ENCODE peak calls at places on chromosomes 13 and 19, in six cellular contexts. One of them, this sample, is unnamed.

GRCh38 chr19:33481863-33482262 is 39.7 kb downstream of the PEPD start:
- DNase-seq in fibroblast of lung: no peak
- DNase-seq in PC-3: no peak
- DNase-seq in K562: no peak
- DNase-seq in neural progenitor cell: no peak
- DNase-seq in GM23248: no peak
- DNase-seq in this sample: no peak

GRCh38 chr13:47875206-47875605 is 125.9 kb downstream of the SUCLA2 start:
- DNase-seq in GM23248: no peak
- DNase-seq in fibroblast of lung: no peak
- DNase-seq in neural progenitor cell: no peak
- DNase-seq in PC-3: no peak
- DNase-seq in K562: no peak
- DNase-seq in this sample: no peak

GRCh38 chr19:10009269-10009665 is 1.0 kb downstream of the COL5A3 start:
- DNase-seq in GM23248: peak
- DNase-seq in fibroblast of lung: peak
- DNase-seq in K562: peak
- DNase-seq in PC-3: peak
- DNase-seq in neural progenitor cell: peak
- DNase-seq in this sample: no peak

GRCh38 chr19:17406887-17407196 is 1.4 kb upstream of the BST2 start:
- DNase-seq in K562: no peak
- DNase-seq in fibroblast of lung: no peak
- DNase-seq in PC-3: no peak
- DNase-seq in neural progenitor cell: no peak
- DNase-seq in GM23248: no peak
- DNase-seq in this sample: no peak

GRCh38 chr13:50726164-50726563 is 117.3 kb downstream of the DLEU7 start:
- DNase-seq in neural progenitor cell: no peak
- DNase-seq in PC-3: no peak
- DNase-seq in GM23248: no peak
- DNase-seq in fibroblast of lung: no peak
- DNase-seq in K562: no peak
- DNase-seq in this sample: no peak

GRCh38 chr19:8988204-8988603 is 22.0 kb downstream of the MUC16 start:
- DNase-seq in PC-3: peak
- DNase-seq in neural progenitor cell: peak
- DNase-seq in K562: peak
- DNase-seq in GM23248: no peak
- DNase-seq in fibroblast of lung: no peak
- DNase-seq in this sample: peak

GRCh38 chr13:113813070-113813748 is 50.7 kb downstream of the GAS6 start:
- DNase-seq in GM23248: no peak
- DNase-seq in neural progenitor cell: no peak
- DNase-seq in fibroblast of lung: no peak
- DNase-seq in K562: no peak
- DNase-seq in PC-3: no peak
- DNase-seq in this sample: no peak

GRCh38 chr19:44072543-44073401 is 813 bp downstream of the ZNF284 start:
- DNase-seq in neural progenitor cell: no peak
- DNase-seq in fibroblast of lung: no peak
- DNase-seq in PC-3: peak
- DNase-seq in GM23248: peak
- DNase-seq in K562: peak
- DNase-seq in this sample: no peak

GRCh38 chr13:105220063-105220462 is 1315.4 kb downstream of the EFNB2 start:
- DNase-seq in fibroblast of lung: peak
- DNase-seq in PC-3: no peak
- DNase-seq in neural progenitor cell: no peak
- DNase-seq in GM23248: no peak
- DNase-seq in K562: no peak
- DNase-seq in this sample: no peak

GRCh38 chr19:4866595-4867424 is 657 bp downstream of the PLIN3 start:
- DNase-seq in neural progenitor cell: peak
- DNase-seq in PC-3: peak
- DNase-seq in K562: peak
- DNase-seq in fibroblast of lung: peak
- DNase-seq in GM23248: peak
- DNase-seq in this sample: no peak

GRCh38 chr19:1945899-1946298 is 4.9 kb downstream of the CSNK1G2 start:
- DNase-seq in neural progenitor cell: peak
- DNase-seq in K562: peak
- DNase-seq in fibroblast of lung: no peak
- DNase-seq in PC-3: peak
- DNase-seq in GM23248: peak
- DNase-seq in this sample: no peak

GRCh38 chr13:50222569-50223332 is 207.5 kb downstream of the KCNRG start:
- DNase-seq in PC-3: peak
- DNase-seq in GM23248: peak
- DNase-seq in neural progenitor cell: no peak
- DNase-seq in fibroblast of lung: peak
- DNase-seq in K562: no peak
- DNase-seq in this sample: no peak

GRCh38 chr19:31676271-31677004 is 327.2 kb upstream of the TSHZ3 start:
- DNase-seq in PC-3: no peak
- DNase-seq in GM23248: peak
- DNase-seq in fibroblast of lung: peak
- DNase-seq in K562: peak
- DNase-seq in neural progenitor cell: peak
- DNase-seq in this sample: no peak

GRCh38 chr13:101116826-101117225 is 299.5 kb downstream of the NALCN start:
- DNase-seq in GM23248: no peak
- DNase-seq in K562: no peak
- DNase-seq in neural progenitor cell: peak
- DNase-seq in PC-3: no peak
- DNase-seq in fibroblast of lung: no peak
- DNase-seq in this sample: no peak

GRCh38 chr13:73922728-73923393 is 211.3 kb downstream of the KLF12 start:
- DNase-seq in K562: no peak
- DNase-seq in GM23248: peak
- DNase-seq in PC-3: peak
- DNase-seq in fibroblast of lung: no peak
- DNase-seq in neural progenitor cell: no peak
- DNase-seq in this sample: no peak

GRCh38 chr13:99257291-99257690 is 888 bp downstream of the GPR18 start:
- DNase-seq in fibroblast of lung: no peak
- DNase-seq in GM23248: no peak
- DNase-seq in PC-3: no peak
- DNase-seq in K562: no peak
- DNase-seq in neural progenitor cell: no peak
- DNase-seq in this sample: no peak

GRCh38 chr13:68254151-68254550 is 1024.0 kb upstream of the PCDH9 start:
- DNase-seq in neural progenitor cell: no peak
- DNase-seq in GM23248: no peak
- DNase-seq in K562: no peak
- DNase-seq in fibroblast of lung: peak
- DNase-seq in PC-3: no peak
- DNase-seq in this sample: no peak

GRCh38 chr19:14528419-14529253 is 758 bp upstream of the TECR start:
- DNase-seq in neural progenitor cell: no peak
- DNase-seq in PC-3: no peak
- DNase-seq in K562: no peak
- DNase-seq in GM23248: no peak
- DNase-seq in fibroblast of lung: peak
- DNase-seq in this sample: no peak

GRCh38 chr19:44476559-44477408 is 23.5 kb downstream of the ZNF180 start:
- DNase-seq in neural progenitor cell: peak
- DNase-seq in fibroblast of lung: peak
- DNase-seq in PC-3: peak
- DNase-seq in GM23248: peak
- DNase-seq in K562: peak
- DNase-seq in this sample: no peak

GRCh38 chr19:23917856-23918255 is 3.2 kb downstream of the ZNF726 start:
- DNase-seq in PC-3: no peak
- DNase-seq in fibroblast of lung: no peak
- DNase-seq in GM23248: no peak
- DNase-seq in neural progenitor cell: no peak
- DNase-seq in K562: no peak
- DNase-seq in this sample: no peak

GRCh38 chr19:47229674-47230121 is 1.3 kb downstream of the BBC3 start:
- DNase-seq in PC-3: peak
- DNase-seq in fibroblast of lung: peak
- DNase-seq in K562: peak
- DNase-seq in GM23248: peak
- DNase-seq in neural progenitor cell: no peak
- DNase-seq in this sample: no peak

GRCh38 chr13:80037505-80037888 is 303.4 kb downstream of the SPRY2 start:
- DNase-seq in fibroblast of lung: peak
- DNase-seq in neural progenitor cell: no peak
- DNase-seq in PC-3: peak
- DNase-seq in K562: no peak
- DNase-seq in GM23248: peak
- DNase-seq in this sample: no peak

GRCh38 chr13:27170221-27170520 is 1.4 kb downstream of the USP12 start:
- DNase-seq in PC-3: peak
- DNase-seq in GM23248: no peak
- DNase-seq in fibroblast of lung: peak
- DNase-seq in K562: no peak
- DNase-seq in neural progenitor cell: no peak
- DNase-seq in this sample: no peak

GRCh38 chr13:113545455-113545930 is 39.1 kb upstream of the TFDP1 start:
- DNase-seq in PC-3: no peak
- DNase-seq in K562: no peak
- DNase-seq in GM23248: peak
- DNase-seq in neural progenitor cell: no peak
- DNase-seq in fibroblast of lung: peak
- DNase-seq in this sample: no peak

GRCh38 chr19:51701468-51702100 is 8.5 kb downstream of the SPACA6 start:
- DNase-seq in GM23248: no peak
- DNase-seq in neural progenitor cell: no peak
- DNase-seq in PC-3: no peak
- DNase-seq in fibroblast of lung: no peak
- DNase-seq in K562: peak
- DNase-seq in this sample: no peak

GRCh38 chr13:109720758-109721184 is 65.6 kb downstream of the IRS2 start:
- DNase-seq in PC-3: no peak
- DNase-seq in neural progenitor cell: no peak
- DNase-seq in K562: no peak
- DNase-seq in GM23248: no peak
- DNase-seq in fibroblast of lung: no peak
- DNase-seq in this sample: no peak

DNA sequence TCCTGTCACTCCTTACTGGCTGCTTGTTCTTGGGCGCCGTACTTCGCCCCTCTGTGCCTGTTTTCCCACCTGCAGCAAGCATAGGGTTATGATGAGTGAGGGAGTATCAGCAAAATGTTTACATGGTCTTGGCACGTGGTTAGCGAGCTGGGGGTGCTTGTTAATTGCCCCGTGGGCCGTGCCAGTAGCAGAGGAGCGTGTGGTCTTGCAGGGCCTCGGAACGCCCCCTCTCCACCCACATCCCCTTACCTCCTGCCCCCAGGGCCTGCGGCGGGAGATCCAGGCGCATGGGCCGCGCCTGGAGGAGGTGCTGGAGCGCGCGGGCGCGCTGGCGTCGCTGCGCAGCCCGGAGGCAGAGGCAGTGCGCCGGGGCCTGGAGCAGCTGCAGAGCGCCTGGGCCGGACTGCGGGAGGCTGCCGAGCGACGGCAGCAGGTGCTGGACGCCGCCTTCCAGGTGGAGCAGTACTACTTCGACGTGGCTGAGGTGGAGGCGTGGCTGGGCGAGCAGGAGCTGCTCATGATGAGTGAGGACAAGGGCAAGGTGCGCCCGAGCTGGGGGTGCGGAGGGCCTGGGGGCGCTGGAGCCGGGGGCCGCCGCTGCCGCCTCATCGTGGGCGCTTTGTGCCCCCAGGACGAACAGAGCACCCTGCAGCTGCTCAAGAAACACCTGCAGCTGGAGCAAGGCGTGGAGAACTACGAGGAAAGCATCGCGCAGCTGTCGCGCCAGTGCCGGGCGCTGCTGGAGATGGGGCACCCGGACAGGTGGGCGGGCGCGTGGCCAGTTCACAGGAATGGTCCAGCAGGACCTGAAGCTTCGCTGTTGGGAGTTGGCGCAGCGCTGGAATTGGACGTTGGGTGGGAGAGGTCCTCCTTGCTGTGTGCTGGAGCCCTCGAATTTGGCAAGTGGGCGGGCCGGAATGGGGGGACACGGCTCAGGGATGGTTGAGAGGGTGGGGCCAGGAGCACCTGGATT is 22.5 kb upstream of the SHKBP1 start:
- DNase-seq in GM23248: no peak
- DNase-seq in neural progenitor cell: peak
- DNase-seq in PC-3: no peak
- DNase-seq in fibroblast of lung: no peak
- DNase-seq in K562: no peak
- DNase-seq in this sample: no peak
- TF ChIP-seq EZH2 in GM23248: no peak
- TF ChIP-seq EZH2 in neural progenitor cell: peak
- TF ChIP-seq EZH2 in PC-3: no peak
- TF ChIP-seq EZH2 in fibroblast of lung: no peak
- TF ChIP-seq EZH2 in K562: no peak
- TF ChIP-seq EZH2 in this sample: no peak

GRCh38 chr19:3364501-3364858 is 1.9 kb upstream of the NFIC start:
- DNase-seq in K562: no peak
- DNase-seq in fibroblast of lung: no peak
- DNase-seq in PC-3: no peak
- DNase-seq in neural progenitor cell: no peak
- DNase-seq in GM23248: no peak
- DNase-seq in this sample: no peak
- TF ChIP-seq EZH2 in K562: no peak
- TF ChIP-seq EZH2 in fibroblast of lung: no peak
- TF ChIP-seq EZH2 in PC-3: no peak
- TF ChIP-seq EZH2 in neural progenitor cell: no peak
- TF ChIP-seq EZH2 in GM23248: no peak
- TF ChIP-seq EZH2 in this sample: no peak

DNA sequence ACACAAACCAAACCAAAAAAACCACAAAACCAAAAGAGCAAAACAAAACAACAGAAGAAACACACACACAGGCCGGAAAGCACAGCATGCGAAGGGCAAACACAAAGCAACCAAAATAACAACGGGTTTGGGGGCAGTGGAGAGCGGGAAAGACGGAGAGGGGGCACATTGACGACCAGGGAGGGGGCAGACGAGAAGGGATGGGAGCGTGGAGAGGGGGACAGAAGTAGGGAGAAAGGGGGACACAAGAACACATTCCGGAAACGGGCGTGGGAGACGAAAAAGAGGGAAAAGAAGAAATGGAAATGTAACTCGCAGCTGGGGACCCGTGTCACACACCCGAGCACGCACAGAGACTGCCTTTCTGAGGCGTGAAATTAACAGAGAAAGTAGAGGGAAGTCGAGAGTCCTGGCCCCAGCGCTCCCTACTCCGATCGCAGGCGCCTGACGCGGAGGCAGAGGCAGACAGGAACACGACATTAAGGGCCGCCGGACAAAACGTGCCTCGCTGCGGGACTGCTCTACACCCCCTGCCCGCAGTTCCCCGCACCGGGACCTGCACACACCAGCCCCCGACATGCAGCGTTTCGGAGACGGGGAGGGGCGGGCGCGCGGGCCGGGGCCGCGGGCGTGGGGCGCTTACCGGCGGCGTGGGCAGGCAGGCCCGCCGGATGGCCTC is 652 bp downstream of the POU4F1 start:
- DNase-seq in K562: peak
- DNase-seq in GM23248: no peak
- DNase-seq in neural progenitor cell: peak
- DNase-seq in PC-3: no peak
- DNase-seq in fibroblast of lung: peak
- DNase-seq in this sample: no peak
- TF ChIP-seq EZH2 in K562: no peak
- TF ChIP-seq EZH2 in GM23248: peak
- TF ChIP-seq EZH2 in neural progenitor cell: peak
- TF ChIP-seq EZH2 in PC-3: no peak
- TF ChIP-seq EZH2 in fibroblast of lung: peak
- TF ChIP-seq EZH2 in this sample: no peak

GRCh38 chr19:19211499-19212432 is at the start of gene NCAN:
- DNase-seq in PC-3: no peak
- DNase-seq in GM23248: no peak
- DNase-seq in fibroblast of lung: no peak
- DNase-seq in K562: no peak
- DNase-seq in neural progenitor cell: peak
- DNase-seq in this sample: no peak
- TF ChIP-seq EZH2 in PC-3: no peak
- TF ChIP-seq EZH2 in GM23248: no peak
- TF ChIP-seq EZH2 in fibroblast of lung: no peak
- TF ChIP-seq EZH2 in K562: no peak
- TF ChIP-seq EZH2 in neural progenitor cell: no peak
- TF ChIP-seq EZH2 in this sample: no peak